ENCODE peak calls at places on chromosomes 1 and 21, in six cellular contexts. One of them, this sample, is unnamed.

GRCh38 chr1:161999318-162000052 is 24.2 kb downstream of the OLFML2B start:
- DNase-seq in progenitor cell of endocrine pancreas: no peak
- DNase-seq in H1: no peak
- DNase-seq in psoas muscle: no peak
- DNase-seq in fibroblast of mammary gland: no peak
- DNase-seq in AG09309: no peak
- DNase-seq in this sample: no peak

GRCh38 chr1:159828176-159828575 is 1.5 kb downstream of the SLAMF8 start:
- DNase-seq in progenitor cell of endocrine pancreas: no peak
- DNase-seq in H1: no peak
- DNase-seq in psoas muscle: no peak
- DNase-seq in fibroblast of mammary gland: no peak
- DNase-seq in AG09309: no peak
- DNase-seq in this sample: no peak

GRCh38 chr1:16925635-16926490 is 4.1 kb downstream of the CROCC start:
- DNase-seq in progenitor cell of endocrine pancreas: no peak
- DNase-seq in H1: no peak
- DNase-seq in psoas muscle: peak; percentile 46
- DNase-seq in fibroblast of mammary gland: no peak
- DNase-seq in AG09309: no peak
- DNase-seq in this sample: no peak

GRCh38 chr1:159775716-159776115 is 5.0 kb upstream of the DUSP23 start:
- DNase-seq in progenitor cell of endocrine pancreas: no peak
- DNase-seq in H1: no peak
- DNase-seq in psoas muscle: no peak
- DNase-seq in fibroblast of mammary gland: peak; percentile 39
- DNase-seq in AG09309: no peak
- DNase-seq in this sample: no peak

GRCh38 chr21:45378258-45378966 is 26.6 kb upstream of the COL18A1 start:
- DNase-seq in progenitor cell of endocrine pancreas: no peak
- DNase-seq in H1: peak; percentile 57
- DNase-seq in psoas muscle: no peak
- DNase-seq in fibroblast of mammary gland: no peak
- DNase-seq in AG09309: no peak
- DNase-seq in this sample: no peak

GRCh38 chr1:227092054-227092453 is 152.0 kb downstream of the COQ8A start:
- DNase-seq in progenitor cell of endocrine pancreas: no peak
- DNase-seq in H1: no peak
- DNase-seq in psoas muscle: no peak
- DNase-seq in fibroblast of mammary gland: no peak
- DNase-seq in AG09309: no peak
- DNase-seq in this sample: no peak

GRCh38 chr1:87155180-87155579 is 173.5 kb upstream of the LMO4 start:
- DNase-seq in progenitor cell of endocrine pancreas: no peak
- DNase-seq in H1: no peak
- DNase-seq in psoas muscle: no peak
- DNase-seq in fibroblast of mammary gland: no peak
- DNase-seq in AG09309: no peak
- DNase-seq in this sample: no peak

GRCh38 chr1:25543425-25544242 is at the start of gene LDLRAP1:
- DNase-seq in progenitor cell of endocrine pancreas: peak; percentile 57
- DNase-seq in H1: peak; percentile 21
- DNase-seq in psoas muscle: peak; percentile 90
- DNase-seq in fibroblast of mammary gland: peak; percentile 63
- DNase-seq in AG09309: no peak
- DNase-seq in this sample: peak; percentile 58

GRCh38 chr1:162847839-162848453 is 13.0 kb downstream of the CCDC190 start:
- DNase-seq in progenitor cell of endocrine pancreas: peak; percentile 81
- DNase-seq in H1: no peak
- DNase-seq in psoas muscle: peak; percentile 84
- DNase-seq in fibroblast of mammary gland: peak; percentile 84
- DNase-seq in AG09309: peak; percentile 33
- DNase-seq in this sample: peak; percentile 89

GRCh38 chr1:211490821-211491415 is 1.0 kb downstream of the RD3 start:
- DNase-seq in progenitor cell of endocrine pancreas: no peak
- DNase-seq in H1: no peak
- DNase-seq in psoas muscle: no peak
- DNase-seq in fibroblast of mammary gland: no peak
- DNase-seq in AG09309: no peak
- DNase-seq in this sample: no peak

GRCh38 chr1:94522304-94522703 is 19.3 kb downstream of the F3 start:
- DNase-seq in progenitor cell of endocrine pancreas: no peak
- DNase-seq in H1: no peak
- DNase-seq in psoas muscle: no peak
- DNase-seq in fibroblast of mammary gland: peak; percentile 78
- DNase-seq in AG09309: peak; percentile 40
- DNase-seq in this sample: no peak

GRCh38 chr1:3401585-3402257 is 52.7 kb upstream of the ARHGEF16 start:
- DNase-seq in progenitor cell of endocrine pancreas: no peak
- DNase-seq in H1: no peak
- DNase-seq in psoas muscle: no peak
- DNase-seq in fibroblast of mammary gland: no peak
- DNase-seq in AG09309: no peak
- DNase-seq in this sample: no peak
- TF ChIP-seq CTCF in progenitor cell of endocrine pancreas: no peak
- TF ChIP-seq CTCF in H1: no peak
- TF ChIP-seq CTCF in psoas muscle: no peak
- TF ChIP-seq CTCF in fibroblast of mammary gland: no peak
- TF ChIP-seq CTCF in AG09309: no peak
- TF ChIP-seq CTCF in this sample: no peak

DNA sequence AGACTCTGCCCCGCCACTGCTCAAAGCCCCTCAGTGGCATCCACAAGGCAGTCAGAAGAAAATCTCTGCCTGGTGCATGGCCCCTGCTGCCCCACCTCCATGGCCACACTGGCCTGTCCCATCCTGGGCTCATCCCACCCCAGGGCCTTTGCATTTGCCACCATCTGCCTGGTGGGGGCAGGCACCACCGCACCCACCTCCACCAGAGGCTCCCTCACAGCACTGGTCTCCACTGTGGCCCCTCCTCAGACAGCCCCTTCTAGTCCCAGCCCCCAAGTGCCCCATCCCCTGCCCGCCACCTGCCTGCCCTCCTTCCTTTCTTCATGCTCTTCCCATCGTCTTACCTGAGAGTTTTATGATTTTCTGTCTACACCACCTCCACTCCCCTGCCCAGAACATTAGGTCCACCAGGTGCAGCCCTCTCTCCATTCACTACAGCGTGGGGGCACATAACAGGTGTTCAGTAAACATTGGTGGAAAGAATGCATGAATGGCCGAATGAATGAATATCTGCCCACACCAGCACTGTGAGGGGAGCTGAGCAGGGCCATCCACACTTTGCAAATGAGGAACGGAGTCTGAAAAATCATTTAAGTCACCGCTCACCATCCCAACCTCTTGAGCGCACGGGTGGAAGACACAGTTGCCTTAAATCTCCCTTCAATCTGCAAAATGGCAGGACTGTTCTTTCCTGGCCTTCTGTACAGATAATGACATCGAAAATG is 2.1 kb downstream of the PRDM15 start:
- DNase-seq in progenitor cell of endocrine pancreas: no peak
- DNase-seq in H1: no peak
- DNase-seq in psoas muscle: peak; percentile 21
- DNase-seq in fibroblast of mammary gland: no peak
- DNase-seq in AG09309: no peak
- DNase-seq in this sample: no peak
- TF ChIP-seq CTCF in progenitor cell of endocrine pancreas: no peak
- TF ChIP-seq CTCF in H1: no peak
- TF ChIP-seq CTCF in psoas muscle: no peak
- TF ChIP-seq CTCF in fibroblast of mammary gland: no peak
- TF ChIP-seq CTCF in AG09309: no peak
- TF ChIP-seq CTCF in this sample: no peak

DNA sequence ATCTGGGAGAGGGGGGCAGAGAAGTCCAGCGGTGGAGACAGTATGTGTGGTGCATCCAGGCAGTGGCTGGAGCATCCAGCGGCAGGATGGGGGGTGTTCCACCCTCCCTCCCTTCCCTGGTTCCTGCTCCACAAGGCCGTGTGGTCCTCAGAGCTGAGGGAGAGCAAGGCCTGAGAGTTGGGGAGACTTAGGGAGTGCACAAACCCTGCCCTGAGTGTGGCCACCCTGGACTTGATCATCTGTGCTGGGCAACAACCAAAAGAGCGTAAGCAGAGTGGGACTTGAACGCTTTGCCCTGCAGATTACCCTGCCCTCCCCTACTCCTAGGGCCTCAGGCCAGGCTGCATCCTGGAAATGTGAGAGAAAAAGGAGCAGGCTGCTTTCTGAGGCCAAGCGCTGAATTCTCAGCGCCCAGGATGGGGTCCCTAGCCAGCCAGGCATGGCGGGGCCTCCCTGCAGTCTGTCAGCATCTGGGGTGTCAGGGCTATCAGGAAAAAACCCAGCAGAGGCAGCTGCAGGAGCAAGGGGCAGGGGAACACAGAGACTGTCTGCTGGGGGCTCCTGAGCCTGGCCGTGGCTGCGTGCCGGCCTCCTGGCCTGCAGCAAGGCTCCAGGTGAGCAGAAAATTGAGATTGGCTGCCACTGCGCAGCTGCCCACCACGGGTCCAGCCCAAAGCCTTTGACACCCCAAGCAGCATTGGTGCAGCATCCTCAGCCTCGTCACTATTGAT is 266.2 kb downstream of the NPHP4 start:
- DNase-seq in progenitor cell of endocrine pancreas: no peak
- DNase-seq in H1: no peak
- DNase-seq in psoas muscle: no peak
- DNase-seq in fibroblast of mammary gland: no peak
- DNase-seq in AG09309: no peak
- DNase-seq in this sample: no peak
- TF ChIP-seq CTCF in progenitor cell of endocrine pancreas: no peak
- TF ChIP-seq CTCF in H1: no peak
- TF ChIP-seq CTCF in psoas muscle: no peak
- TF ChIP-seq CTCF in fibroblast of mammary gland: no peak
- TF ChIP-seq CTCF in AG09309: no peak
- TF ChIP-seq CTCF in this sample: no peak

GRCh38 chr1:27336756-27337155 is 5.1 kb upstream of the SYTL1 start:
- DNase-seq in progenitor cell of endocrine pancreas: no peak
- DNase-seq in H1: no peak
- DNase-seq in psoas muscle: no peak
- DNase-seq in fibroblast of mammary gland: no peak
- DNase-seq in AG09309: no peak
- DNase-seq in this sample: no peak
- TF ChIP-seq CTCF in progenitor cell of endocrine pancreas: no peak
- TF ChIP-seq CTCF in H1: no peak
- TF ChIP-seq CTCF in psoas muscle: no peak
- TF ChIP-seq CTCF in fibroblast of mammary gland: no peak
- TF ChIP-seq CTCF in AG09309: no peak
- TF ChIP-seq CTCF in this sample: no peak